ENCODE peak calls at places on chromosomes 5 and 9, in nine cellular contexts. V is caudate nucleus; H is H7; B is activated T-helper 9 cell treated with anti-CD3 and anti-CD28 coated beads, Interleukin-2, amount 50 U/mL, for 16 hours; R is choroid plexus epithelial cell; C is right atrium auricular region; O is amygdala; L is psoas muscle; Q is amniotic stem cell. S is an unnamed sample.

GRCh38 chr9:121901616-121902015 is 191.5 kb downstream of the TTLL11 start:
- DNase-seq in R (peak), H (no peak), L (no peak), Q (no peak), O (no peak), B (no peak), V (no peak), C (no peak), S (peak)

GRCh38 chr9:128231638-128232568 is 28.7 kb downstream of the DNM1 start:
- DNase-seq in Q (no peak), L (peak), R (no peak), H (no peak), B (no peak), O (no peak), C (peak), V (no peak), S (no peak)

GRCh38 chr9:129121483-129121882 is 10.3 kb downstream of the PTPA start:
- DNase-seq in R (no peak), L (peak), Q (no peak), O (no peak), V (peak), C (no peak), H (no peak), B (no peak), S (peak)

GRCh38 chr9:1462626-1463308 is 412.6 kb downstream of the DMRT2 start:
- DNase-seq in C (no peak), B (no peak), H (no peak), O (no peak), Q (no peak), R (no peak), L (no peak), V (no peak), S (no peak)

GRCh38 chr5:151213803-151214613 is 9.9 kb downstream of the CCDC69 start:
- DNase-seq in H (peak), B (peak), C (peak), Q (no peak), O (no peak), R (peak), L (peak), V (peak), S (peak)

GRCh38 chr5:95390812-95391492 is at the start of gene FAM81B:
- DNase-seq in L (no peak), B (no peak), R (no peak), H (no peak), O (no peak), C (no peak), Q (no peak), V (no peak), S (peak)

GRCh38 chr5:150777685-150778084 is 872 bp upstream of the SMIM3 start:
- DNase-seq in C (no peak), V (no peak), H (no peak), B (no peak), L (no peak), O (no peak), R (no peak), Q (no peak), S (no peak)

GRCh38 chr9:698276-698675 is 143.2 kb upstream of the DMRT1 start:
- DNase-seq in C (no peak), O (no peak), H (no peak), V (no peak), R (peak), L (no peak), B (no peak), Q (peak), S (peak)

GRCh38 chr9:120663950-120664349 is 50.3 kb downstream of the MEGF9 start:
- DNase-seq in H (no peak), C (no peak), Q (no peak), O (no peak), R (no peak), L (no peak), V (no peak), B (no peak), S (no peak)

GRCh38 chr9:137269231-137269772 is 8.2 kb upstream of the TOR4A start:
- DNase-seq in V (no peak), R (peak), H (peak), O (no peak), L (peak), B (no peak), C (no peak), Q (no peak), S (no peak)

GRCh38 chr5:55544341-55544740 is 9.6 kb upstream of the PLPP1 start:
- DNase-seq in B (no peak), Q (no peak), R (no peak), O (no peak), V (no peak), L (no peak), C (no peak), H (no peak), S (peak)

GRCh38 chr5:178338126-178338749 is 105.6 kb upstream of the PHYKPL start:
- DNase-seq in R (no peak), L (no peak), B (no peak), O (no peak), C (no peak), V (no peak), Q (no peak), H (no peak), S (no peak)

GRCh38 chr9:72954431-72955420 is 1.9 kb upstream of the ALDH1A1 start:
- DNase-seq in C (peak), L (peak), Q (no peak), H (no peak), V (no peak), B (no peak), R (no peak), O (no peak), S (peak)

GRCh38 chr5:80125962-80126480 is 90.9 kb downstream of the THBS4 start:
- DNase-seq in O (no peak), V (no peak), C (no peak), B (no peak), R (peak), L (no peak), H (no peak), Q (no peak), S (peak)